ENCODE peak calls at places on chromosomes 12 and 14, in eight cellular contexts. One of them, this sample, is unnamed.
A peak's percentile ranks its signal among the peaks of the same experiment; 100 is the strongest.

GRCh38 chr12:49014547-49014946 is 4.0 kb downstream of the PRKAG1 start:
- DNase-seq in adrenal gland: no peak
- DNase-seq in esophagus squamous epithelium: no peak
- DNase-seq in A549: no peak
- DNase-seq in sigmoid colon: no peak
- DNase-seq in breast epithelium: no peak
- DNase-seq in transverse colon: no peak
- DNase-seq in IMR-90: peak; percentile 55
- DNase-seq in this sample: no peak

GRCh38 chr14:65239143-65239672 is 136.9 kb upstream of the MAX start:
- DNase-seq in adrenal gland: no peak
- DNase-seq in esophagus squamous epithelium: no peak
- DNase-seq in A549: no peak
- DNase-seq in sigmoid colon: no peak
- DNase-seq in breast epithelium: no peak
- DNase-seq in transverse colon: peak; percentile 59
- DNase-seq in IMR-90: peak; percentile 77
- DNase-seq in this sample: no peak

GRCh38 chr12:62123721-62124203 is 136.4 kb upstream of the USP15 start:
- DNase-seq in adrenal gland: peak; percentile 58
- DNase-seq in esophagus squamous epithelium: no peak
- DNase-seq in A549: peak; percentile 11
- DNase-seq in sigmoid colon: no peak
- DNase-seq in breast epithelium: no peak
- DNase-seq in transverse colon: peak; percentile 15
- DNase-seq in IMR-90: peak; percentile 56
- DNase-seq in this sample: peak; percentile 19

GRCh38 chr12:49296836-49297694 is 2.1 kb downstream of the PRPH start:
- DNase-seq in adrenal gland: no peak
- DNase-seq in esophagus squamous epithelium: no peak
- DNase-seq in A549: peak; percentile 86
- DNase-seq in sigmoid colon: peak; percentile 54
- DNase-seq in breast epithelium: no peak
- DNase-seq in transverse colon: peak; percentile 63
- DNase-seq in IMR-90: no peak
- DNase-seq in this sample: peak; percentile 51

GRCh38 chr12:23113781-23114180 is 488.8 kb downstream of the ETNK1 start:
- DNase-seq in adrenal gland: no peak
- DNase-seq in esophagus squamous epithelium: no peak
- DNase-seq in A549: no peak
- DNase-seq in sigmoid colon: no peak
- DNase-seq in breast epithelium: no peak
- DNase-seq in transverse colon: no peak
- DNase-seq in IMR-90: no peak
- DNase-seq in this sample: no peak

GRCh38 chr14:72457641-72458040 is 436.3 kb downstream of the DPF3 start:
- DNase-seq in adrenal gland: no peak
- DNase-seq in esophagus squamous epithelium: no peak
- DNase-seq in A549: peak; percentile 19
- DNase-seq in sigmoid colon: no peak
- DNase-seq in breast epithelium: no peak
- DNase-seq in transverse colon: no peak
- DNase-seq in IMR-90: peak; percentile 83
- DNase-seq in this sample: no peak

GRCh38 chr14:63745858-63746425 is 18.1 kb upstream of the SGPP1 start:
- DNase-seq in adrenal gland: no peak
- DNase-seq in esophagus squamous epithelium: no peak
- DNase-seq in A549: no peak
- DNase-seq in sigmoid colon: no peak
- DNase-seq in breast epithelium: no peak
- DNase-seq in transverse colon: peak; percentile 37
- DNase-seq in IMR-90: no peak
- DNase-seq in this sample: no peak

GRCh38 chr12:52419656-52420055 is 13.5 kb upstream of the KRT82 start:
- DNase-seq in adrenal gland: no peak
- DNase-seq in esophagus squamous epithelium: no peak
- DNase-seq in A549: no peak
- DNase-seq in sigmoid colon: no peak
- DNase-seq in breast epithelium: no peak
- DNase-seq in transverse colon: no peak
- DNase-seq in IMR-90: no peak
- DNase-seq in this sample: no peak

GRCh38 chr14:38065101-38065762 is 142.5 kb upstream of the SSTR1 start:
- DNase-seq in adrenal gland: no peak
- DNase-seq in esophagus squamous epithelium: no peak
- DNase-seq in A549: no peak
- DNase-seq in sigmoid colon: no peak
- DNase-seq in breast epithelium: no peak
- DNase-seq in transverse colon: no peak
- DNase-seq in IMR-90: no peak
- DNase-seq in this sample: no peak

GRCh38 chr14:98953544-98954346 is 318.3 kb downstream of the BCL11B start:
- DNase-seq in adrenal gland: peak; percentile 94
- DNase-seq in esophagus squamous epithelium: no peak
- DNase-seq in A549: peak; percentile 80
- DNase-seq in sigmoid colon: peak; percentile 89
- DNase-seq in breast epithelium: peak; percentile 77
- DNase-seq in transverse colon: peak; percentile 59
- DNase-seq in IMR-90: no peak
- DNase-seq in this sample: peak; percentile 30

GRCh38 chr14:72743626-72744025 is 150.3 kb downstream of the DPF3 start:
- DNase-seq in adrenal gland: peak; percentile 42
- DNase-seq in esophagus squamous epithelium: no peak
- DNase-seq in A549: no peak
- DNase-seq in sigmoid colon: no peak
- DNase-seq in breast epithelium: no peak
- DNase-seq in transverse colon: no peak
- DNase-seq in IMR-90: no peak
- DNase-seq in this sample: peak; percentile 75

GRCh38 chr14:70651522-70651921 is 9.8 kb downstream of the TTC9 start:
- DNase-seq in adrenal gland: no peak
- DNase-seq in esophagus squamous epithelium: no peak
- DNase-seq in A549: no peak
- DNase-seq in sigmoid colon: no peak
- DNase-seq in breast epithelium: no peak
- DNase-seq in transverse colon: no peak
- DNase-seq in IMR-90: no peak
- DNase-seq in this sample: no peak

GRCh38 chr14:65132855-65133254 is 30.5 kb upstream of the MAX start:
- DNase-seq in adrenal gland: no peak
- DNase-seq in esophagus squamous epithelium: no peak
- DNase-seq in A549: no peak
- DNase-seq in sigmoid colon: no peak
- DNase-seq in breast epithelium: no peak
- DNase-seq in transverse colon: peak; percentile 64
- DNase-seq in IMR-90: no peak
- DNase-seq in this sample: no peak

GRCh38 chr14:58638231-58639205 is 756 bp downstream of the DACT1 start:
- DNase-seq in adrenal gland: no peak
- DNase-seq in esophagus squamous epithelium: no peak
- DNase-seq in A549: no peak
- DNase-seq in sigmoid colon: peak; percentile 66
- DNase-seq in breast epithelium: no peak
- DNase-seq in transverse colon: peak; percentile 15
- DNase-seq in IMR-90: peak; percentile 30
- DNase-seq in this sample: peak; percentile 34

GRCh38 chr12:28024231-28024995 is 51.9 kb upstream of the PTHLH start:
- DNase-seq in adrenal gland: no peak
- DNase-seq in esophagus squamous epithelium: no peak
- DNase-seq in A549: no peak
- DNase-seq in sigmoid colon: no peak
- DNase-seq in breast epithelium: no peak
- DNase-seq in transverse colon: no peak
- DNase-seq in IMR-90: peak; percentile 92
- DNase-seq in this sample: no peak

GRCh38 chr12:96294831-96295230 is 100.7 kb downstream of the ELK3 start:
- DNase-seq in adrenal gland: no peak
- DNase-seq in esophagus squamous epithelium: no peak
- DNase-seq in A549: no peak
- DNase-seq in sigmoid colon: no peak
- DNase-seq in breast epithelium: no peak
- DNase-seq in transverse colon: no peak
- DNase-seq in IMR-90: peak; percentile 53
- DNase-seq in this sample: no peak

GRCh38 chr12:30769802-30770201 is 15.1 kb upstream of the CAPRIN2 start:
- DNase-seq in adrenal gland: no peak
- DNase-seq in esophagus squamous epithelium: no peak
- DNase-seq in A549: no peak
- DNase-seq in sigmoid colon: no peak
- DNase-seq in breast epithelium: no peak
- DNase-seq in transverse colon: no peak
- DNase-seq in IMR-90: no peak
- DNase-seq in this sample: no peak

GRCh38 chr12:48286665-48287064 is 64.1 kb downstream of the ZNF641 start:
- DNase-seq in adrenal gland: no peak
- DNase-seq in esophagus squamous epithelium: no peak
- DNase-seq in A549: no peak
- DNase-seq in sigmoid colon: no peak
- DNase-seq in breast epithelium: no peak
- DNase-seq in transverse colon: no peak
- DNase-seq in IMR-90: no peak
- DNase-seq in this sample: peak; percentile 5

GRCh38 chr14:104678901-104679705 is 10.3 kb upstream of the INF2 start:
- DNase-seq in adrenal gland: no peak
- DNase-seq in esophagus squamous epithelium: no peak
- DNase-seq in A549: no peak
- DNase-seq in sigmoid colon: peak; percentile 65
- DNase-seq in breast epithelium: no peak
- DNase-seq in transverse colon: no peak
- DNase-seq in IMR-90: no peak
- DNase-seq in this sample: no peak

GRCh38 chr12:114936148-114937099 is 252.4 kb upstream of the TBX3 start:
- DNase-seq in adrenal gland: no peak
- DNase-seq in esophagus squamous epithelium: no peak
- DNase-seq in A549: no peak
- DNase-seq in sigmoid colon: no peak
- DNase-seq in breast epithelium: no peak
- DNase-seq in transverse colon: no peak
- DNase-seq in IMR-90: peak; percentile 85
- DNase-seq in this sample: no peak

GRCh38 chr12:72271741-72272661 is at the start of gene TRHDE:
- DNase-seq in adrenal gland: peak; percentile 58
- DNase-seq in esophagus squamous epithelium: no peak
- DNase-seq in A549: no peak
- DNase-seq in sigmoid colon: peak; percentile 64
- DNase-seq in breast epithelium: no peak
- DNase-seq in transverse colon: peak; percentile 7
- DNase-seq in IMR-90: peak; percentile 60
- DNase-seq in this sample: peak; percentile 79

GRCh38 chr12:52155048-52155868 is 36.6 kb downstream of the KRT80 start:
- DNase-seq in adrenal gland: no peak
- DNase-seq in esophagus squamous epithelium: no peak
- DNase-seq in A549: no peak
- DNase-seq in sigmoid colon: no peak
- DNase-seq in breast epithelium: no peak
- DNase-seq in transverse colon: no peak
- DNase-seq in IMR-90: no peak
- DNase-seq in this sample: no peak

GRCh38 chr12:112447106-112447505 is 28.4 kb downstream of the PTPN11 start:
- DNase-seq in adrenal gland: no peak
- DNase-seq in esophagus squamous epithelium: no peak
- DNase-seq in A549: no peak
- DNase-seq in sigmoid colon: no peak
- DNase-seq in breast epithelium: no peak
- DNase-seq in transverse colon: no peak
- DNase-seq in IMR-90: no peak
- DNase-seq in this sample: no peak

GRCh38 chr12:118374126-118374725 is 1.5 kb upstream of the TAOK3 start:
- DNase-seq in adrenal gland: no peak
- DNase-seq in esophagus squamous epithelium: no peak
- DNase-seq in A549: no peak
- DNase-seq in sigmoid colon: no peak
- DNase-seq in breast epithelium: no peak
- DNase-seq in transverse colon: no peak
- DNase-seq in IMR-90: no peak
- DNase-seq in this sample: no peak

GRCh38 chr12:78560633-78561032 is 303.9 kb upstream of the SYT1 start:
- DNase-seq in adrenal gland: no peak
- DNase-seq in esophagus squamous epithelium: no peak
- DNase-seq in A549: no peak
- DNase-seq in sigmoid colon: no peak
- DNase-seq in breast epithelium: no peak
- DNase-seq in transverse colon: no peak
- DNase-seq in IMR-90: no peak
- DNase-seq in this sample: no peak

DNA sequence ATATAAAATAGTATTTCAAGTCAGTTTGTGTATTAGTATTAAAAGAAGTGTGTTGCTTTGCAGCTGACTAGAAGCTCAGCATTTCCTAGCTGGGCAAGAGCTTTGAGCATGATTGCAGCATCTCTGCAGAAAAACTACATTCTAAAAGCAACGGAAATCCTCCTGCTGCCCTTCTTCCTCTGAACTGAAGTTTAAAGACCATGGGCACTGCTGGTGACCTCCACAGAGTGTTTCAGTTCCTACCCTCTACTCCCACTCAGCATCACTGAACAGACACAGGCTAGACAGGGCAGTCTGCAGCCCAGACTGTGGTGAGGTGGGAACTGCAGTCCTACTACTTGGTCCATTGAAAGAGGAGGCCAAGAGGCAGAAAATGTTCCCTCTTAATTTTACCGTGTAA is 59.0 kb downstream of the FAR2 start:
- DNase-seq in adrenal gland: no peak
- DNase-seq in esophagus squamous epithelium: no peak
- DNase-seq in A549: no peak
- DNase-seq in sigmoid colon: no peak
- DNase-seq in breast epithelium: no peak
- DNase-seq in transverse colon: no peak
- DNase-seq in IMR-90: no peak
- DNase-seq in this sample: no peak
- TF ChIP-seq POLR2A in adrenal gland: no peak
- TF ChIP-seq POLR2A in esophagus squamous epithelium: no peak
- TF ChIP-seq POLR2A in A549: no peak
- TF ChIP-seq POLR2A in sigmoid colon: no peak
- TF ChIP-seq POLR2A in breast epithelium: no peak
- TF ChIP-seq POLR2A in transverse colon: no peak
- TF ChIP-seq POLR2A in IMR-90: no peak
- TF ChIP-seq POLR2A in this sample: no peak

GRCh38 chr12:101824831-101825230 is 5.9 kb downstream of the GNPTAB start:
- DNase-seq in adrenal gland: no peak
- DNase-seq in esophagus squamous epithelium: no peak
- DNase-seq in A549: no peak
- DNase-seq in sigmoid colon: no peak
- DNase-seq in breast epithelium: no peak
- DNase-seq in transverse colon: no peak
- DNase-seq in IMR-90: no peak
- DNase-seq in this sample: no peak
- H3K27ac ChIP-seq in adrenal gland: no peak overlapping the region
- H3K27ac ChIP-seq in esophagus squamous epithelium: no peak overlapping the region
- H3K27ac ChIP-seq in A549: no peak overlapping the region
- H3K27ac ChIP-seq in sigmoid colon: peak overlapping the region; percentile 31
- H3K27ac ChIP-seq in breast epithelium: no peak overlapping the region
- H3K27ac ChIP-seq in transverse colon: no peak overlapping the region
- H3K27ac ChIP-seq in IMR-90: no peak overlapping the region
- H3K27ac ChIP-seq in this sample: no peak overlapping the region

GRCh38 chr12:104218935-104219334 is 3.4 kb downstream of the TXNRD1 start:
- DNase-seq in adrenal gland: no peak
- DNase-seq in esophagus squamous epithelium: no peak
- DNase-seq in A549: no peak
- DNase-seq in sigmoid colon: no peak
- DNase-seq in breast epithelium: no peak
- DNase-seq in transverse colon: no peak
- DNase-seq in IMR-90: peak; percentile 74
- DNase-seq in this sample: no peak
- H3K4me3 ChIP-seq in adrenal gland: no peak overlapping the region
- H3K4me3 ChIP-seq in esophagus squamous epithelium: no peak overlapping the region
- H3K4me3 ChIP-seq in A549: no peak overlapping the region
- H3K4me3 ChIP-seq in sigmoid colon: no peak overlapping the region
- H3K4me3 ChIP-seq in breast epithelium: no peak overlapping the region
- H3K4me3 ChIP-seq in transverse colon: no peak overlapping the region
- H3K4me3 ChIP-seq in IMR-90: no peak overlapping the region
- H3K4me3 ChIP-seq in this sample: no peak overlapping the region

GRCh38 chr12:6765634-6766581 is at the start of gene PTMS:
- DNase-seq in adrenal gland: peak; percentile 88
- DNase-seq in esophagus squamous epithelium: no peak
- DNase-seq in A549: peak; percentile 77
- DNase-seq in sigmoid colon: peak; percentile 97
- DNase-seq in breast epithelium: peak; percentile 84
- DNase-seq in transverse colon: peak; percentile 79
- DNase-seq in IMR-90: peak; percentile 92
- DNase-seq in this sample: peak; percentile 75
- TF ChIP-seq POLR2A in adrenal gland: peak; percentile 85
- TF ChIP-seq POLR2A in esophagus squamous epithelium: peak; percentile 78
- TF ChIP-seq POLR2A in A549: peak; percentile 100
- TF ChIP-seq POLR2A in sigmoid colon: no peak
- TF ChIP-seq POLR2A in breast epithelium: peak; percentile 49
- TF ChIP-seq POLR2A in transverse colon: peak; percentile 50
- TF ChIP-seq POLR2A in IMR-90: peak; percentile 91
- TF ChIP-seq POLR2A in this sample: peak; percentile 74

This sample was measured in body of pancreas.